ENCODE peak calls at places on chromosomes 1 and 21, in five cellular contexts. One of them, this sample, is unnamed.

GRCh38 chr1:24506706-24507422 is 4.2 kb downstream of the RCAN3 start:
- DNase-seq in right lobe of liver: no peak
- DNase-seq in AG04449: no peak
- DNase-seq in MM.1S: no peak
- DNase-seq in thoracic aorta: no peak
- DNase-seq in this sample: no peak

GRCh38 chr1:153678519-153679336 is at the start of gene NPR1:
- DNase-seq in right lobe of liver: no peak
- DNase-seq in AG04449: no peak
- DNase-seq in MM.1S: no peak
- DNase-seq in thoracic aorta: peak; percentile 35
- DNase-seq in this sample: no peak

GRCh38 chr1:171814692-171815091 is 26.6 kb upstream of the DNM3 start:
- DNase-seq in right lobe of liver: no peak
- DNase-seq in AG04449: peak; percentile 47
- DNase-seq in MM.1S: no peak
- DNase-seq in thoracic aorta: no peak
- DNase-seq in this sample: peak; percentile 40

GRCh38 chr1:212902054-212902453 is 44.0 kb downstream of the FLVCR1 start:
- DNase-seq in right lobe of liver: no peak
- DNase-seq in AG04449: no peak
- DNase-seq in MM.1S: no peak
- DNase-seq in thoracic aorta: no peak
- DNase-seq in this sample: no peak

GRCh38 chr1:5992814-5993552 is 758 bp upstream of the NPHP4 start:
- DNase-seq in right lobe of liver: no peak
- DNase-seq in AG04449: no peak
- DNase-seq in MM.1S: peak; percentile 21
- DNase-seq in thoracic aorta: no peak
- DNase-seq in this sample: no peak

GRCh38 chr1:94743866-94744265 is 76.3 kb upstream of the SLC44A3 start:
- DNase-seq in right lobe of liver: no peak
- DNase-seq in AG04449: no peak
- DNase-seq in MM.1S: no peak
- DNase-seq in thoracic aorta: no peak
- DNase-seq in this sample: peak; percentile 91

GRCh38 chr1:41485605-41486004 is 1.1 kb upstream of the EDN2 start:
- DNase-seq in right lobe of liver: no peak
- DNase-seq in AG04449: peak; percentile 44
- DNase-seq in MM.1S: no peak
- DNase-seq in thoracic aorta: no peak
- DNase-seq in this sample: no peak

GRCh38 chr1:233518344-233518743 is 95.6 kb upstream of the KCNK1 start:
- DNase-seq in right lobe of liver: no peak
- DNase-seq in AG04449: no peak
- DNase-seq in MM.1S: peak; percentile 69
- DNase-seq in thoracic aorta: no peak
- DNase-seq in this sample: peak; percentile 14

GRCh38 chr1:83857705-83858104 is 141.2 kb downstream of the TTLL7 start:
- DNase-seq in right lobe of liver: no peak
- DNase-seq in AG04449: no peak
- DNase-seq in MM.1S: no peak
- DNase-seq in thoracic aorta: no peak
- DNase-seq in this sample: no peak

GRCh38 chr1:204863024-204863423 is 7.6 kb upstream of the NFASC start:
- DNase-seq in right lobe of liver: no peak
- DNase-seq in AG04449: no peak
- DNase-seq in MM.1S: no peak
- DNase-seq in thoracic aorta: no peak
- DNase-seq in this sample: no peak

GRCh38 chr1:57325117-57325516 is 98.7 kb downstream of the DAB1 start:
- DNase-seq in right lobe of liver: peak; percentile 85
- DNase-seq in AG04449: no peak
- DNase-seq in MM.1S: no peak
- DNase-seq in thoracic aorta: no peak
- DNase-seq in this sample: no peak

GRCh38 chr1:234862944-234863515 is 253.1 kb upstream of the IRF2BP2 start:
- DNase-seq in right lobe of liver: peak; percentile 74
- DNase-seq in AG04449: no peak
- DNase-seq in MM.1S: no peak
- DNase-seq in thoracic aorta: peak; percentile 56
- DNase-seq in this sample: peak; percentile 41

GRCh38 chr1:43306688-43307457 is 6.1 kb downstream of the TIE1 start:
- DNase-seq in right lobe of liver: no peak
- DNase-seq in AG04449: no peak
- DNase-seq in MM.1S: no peak
- DNase-seq in thoracic aorta: no peak
- DNase-seq in this sample: no peak

GRCh38 chr1:49630156-49630555 is 393.6 kb downstream of the AGBL4 start:
- DNase-seq in right lobe of liver: no peak
- DNase-seq in AG04449: no peak
- DNase-seq in MM.1S: no peak
- DNase-seq in thoracic aorta: no peak
- DNase-seq in this sample: no peak

GRCh38 chr1:229412056-229412455 is 21.8 kb downstream of the ACTA1 start:
- DNase-seq in right lobe of liver: no peak
- DNase-seq in AG04449: no peak
- DNase-seq in MM.1S: no peak
- DNase-seq in thoracic aorta: no peak
- DNase-seq in this sample: no peak

GRCh38 chr1:214072758-214073157 is 85.0 kb downstream of the PROX1 start:
- DNase-seq in right lobe of liver: no peak
- DNase-seq in AG04449: no peak
- DNase-seq in MM.1S: no peak
- DNase-seq in thoracic aorta: no peak
- DNase-seq in this sample: no peak

GRCh38 chr1:244137725-244138124 is 86.6 kb downstream of the ZBTB18 start:
- DNase-seq in right lobe of liver: no peak
- DNase-seq in AG04449: peak; percentile 23
- DNase-seq in MM.1S: no peak
- DNase-seq in thoracic aorta: no peak
- DNase-seq in this sample: no peak

GRCh38 chr21:31012133-31013089 is 25.9 kb downstream of the KRTAP19-8 start:
- DNase-seq in right lobe of liver: no peak
- DNase-seq in AG04449: no peak
- DNase-seq in MM.1S: peak; percentile 25
- DNase-seq in thoracic aorta: no peak
- DNase-seq in this sample: no peak

GRCh38 chr1:226417830-226418546 is 10.1 kb upstream of the PARP1 start:
- DNase-seq in right lobe of liver: no peak
- DNase-seq in AG04449: no peak
- DNase-seq in MM.1S: no peak
- DNase-seq in thoracic aorta: no peak
- DNase-seq in this sample: no peak

GRCh38 chr1:61452354-61452990 is 272.5 kb downstream of the TM2D1 start:
- DNase-seq in right lobe of liver: no peak
- DNase-seq in AG04449: no peak
- DNase-seq in MM.1S: peak; percentile 83
- DNase-seq in thoracic aorta: no peak
- DNase-seq in this sample: no peak

GRCh38 chr1:204744102-204744501 is 58.6 kb upstream of the LRRN2 start:
- DNase-seq in right lobe of liver: no peak
- DNase-seq in AG04449: no peak
- DNase-seq in MM.1S: no peak
- DNase-seq in thoracic aorta: no peak
- DNase-seq in this sample: no peak

GRCh38 chr1:173297798-173298391 is 90.8 kb upstream of the TNFSF4 start:
- DNase-seq in right lobe of liver: no peak
- DNase-seq in AG04449: no peak
- DNase-seq in MM.1S: no peak
- DNase-seq in thoracic aorta: no peak
- DNase-seq in this sample: no peak

GRCh38 chr1:45297604-45298356 is 28.9 kb upstream of the HPDL start:
- DNase-seq in right lobe of liver: no peak
- DNase-seq in AG04449: no peak
- DNase-seq in MM.1S: no peak
- DNase-seq in thoracic aorta: no peak
- DNase-seq in this sample: no peak

GRCh38 chr1:1170891-1171550 is 2.7 kb upstream of the TTLL10 start:
- DNase-seq in right lobe of liver: peak; percentile 39
- DNase-seq in AG04449: no peak
- DNase-seq in MM.1S: no peak
- DNase-seq in thoracic aorta: no peak
- DNase-seq in this sample: no peak

GRCh38 chr1:29629401-29629800 is 393.1 kb downstream of the PTPRU start:
- DNase-seq in right lobe of liver: no peak
- DNase-seq in AG04449: no peak
- DNase-seq in MM.1S: no peak
- DNase-seq in thoracic aorta: no peak
- DNase-seq in this sample: no peak

GRCh38 chr21:15421521-15421920 is 308.3 kb upstream of the USP25 start:
- DNase-seq in right lobe of liver: peak; percentile 52
- DNase-seq in AG04449: no peak
- DNase-seq in MM.1S: no peak
- DNase-seq in thoracic aorta: no peak
- DNase-seq in this sample: no peak

GRCh38 chr1:94935476-94935875 is 8.6 kb upstream of the CNN3 start:
- DNase-seq in right lobe of liver: no peak
- DNase-seq in AG04449: no peak
- DNase-seq in MM.1S: no peak
- DNase-seq in thoracic aorta: no peak
- DNase-seq in this sample: no peak

GRCh38 chr1:216888721-216889120 is 165.5 kb upstream of the ESRRG start:
- DNase-seq in right lobe of liver: no peak
- DNase-seq in AG04449: no peak
- DNase-seq in MM.1S: no peak
- DNase-seq in thoracic aorta: no peak
- DNase-seq in this sample: no peak

GRCh38 chr1:17636612-17637011 is 97.1 kb downstream of the ARHGEF10L start:
- DNase-seq in right lobe of liver: no peak
- DNase-seq in AG04449: no peak
- DNase-seq in MM.1S: no peak
- DNase-seq in thoracic aorta: no peak
- DNase-seq in this sample: no peak

GRCh38 chr1:21510113-21510493 is 880 bp downstream of the ALPL start:
- DNase-seq in right lobe of liver: no peak
- DNase-seq in AG04449: no peak
- DNase-seq in MM.1S: no peak
- DNase-seq in thoracic aorta: no peak
- DNase-seq in this sample: no peak
- TF ChIP-seq CTCF in right lobe of liver: no peak
- TF ChIP-seq CTCF in AG04449: no peak
- TF ChIP-seq CTCF in MM.1S: no peak
- TF ChIP-seq CTCF in thoracic aorta: no peak
- TF ChIP-seq CTCF in this sample: no peak

GRCh38 chr1:8913457-8913856 is 32.2 kb upstream of the CA6 start:
- DNase-seq in right lobe of liver: no peak
- DNase-seq in AG04449: no peak
- DNase-seq in MM.1S: no peak
- DNase-seq in thoracic aorta: no peak
- DNase-seq in this sample: no peak

GRCh38 chr1:8908388-8909151 is 30.1 kb upstream of the ENO1 start:
- DNase-seq in right lobe of liver: no peak
- DNase-seq in AG04449: no peak
- DNase-seq in MM.1S: no peak
- DNase-seq in thoracic aorta: no peak
- DNase-seq in this sample: no peak

GRCh38 chr1:8911416-8912309 is 33.2 kb upstream of the ENO1 start:
- DNase-seq in right lobe of liver: no peak
- DNase-seq in AG04449: no peak
- DNase-seq in MM.1S: no peak
- DNase-seq in thoracic aorta: no peak
- DNase-seq in this sample: no peak

GRCh38 chr1:8910914-8911313 is 32.4 kb upstream of the ENO1 start:
- DNase-seq in right lobe of liver: no peak
- DNase-seq in AG04449: no peak
- DNase-seq in MM.1S: no peak
- DNase-seq in thoracic aorta: no peak
- DNase-seq in this sample: no peak

GRCh38 chr1:8910331-8910730 is 31.8 kb upstream of the ENO1 start:
- DNase-seq in right lobe of liver: no peak
- DNase-seq in AG04449: no peak
- DNase-seq in MM.1S: no peak
- DNase-seq in thoracic aorta: no peak
- DNase-seq in this sample: no peak
- H3K4me3 ChIP-seq in right lobe of liver: no peak overlapping the region
- H3K4me3 ChIP-seq in AG04449: no peak overlapping the region
- H3K4me3 ChIP-seq in MM.1S: no peak overlapping the region
- H3K4me3 ChIP-seq in thoracic aorta: no peak overlapping the region
- H3K4me3 ChIP-seq in this sample: no peak overlapping the region

GRCh38 chr1:167128261-167129227 is 34.7 kb downstream of the STYXL2 start:
- DNase-seq in right lobe of liver: no peak
- DNase-seq in AG04449: no peak
- DNase-seq in MM.1S: no peak
- DNase-seq in thoracic aorta: no peak
- DNase-seq in this sample: no peak
- TF ChIP-seq CTCF in right lobe of liver: no peak
- TF ChIP-seq CTCF in AG04449: no peak
- TF ChIP-seq CTCF in MM.1S: no peak
- TF ChIP-seq CTCF in thoracic aorta: no peak
- TF ChIP-seq CTCF in this sample: no peak

GRCh38 chr1:87497804-87498203 is 169.1 kb downstream of the LMO4 start:
- DNase-seq in right lobe of liver: no peak
- DNase-seq in AG04449: no peak
- DNase-seq in MM.1S: no peak
- DNase-seq in thoracic aorta: no peak
- DNase-seq in this sample: no peak

GRCh38 chr1:87495147-87495546 is 166.5 kb downstream of the LMO4 start:
- DNase-seq in right lobe of liver: no peak
- DNase-seq in AG04449: no peak
- DNase-seq in MM.1S: peak; percentile 36
- DNase-seq in thoracic aorta: no peak
- DNase-seq in this sample: no peak

GRCh38 chr1:87501738-87502137 is 173.1 kb downstream of the LMO4 start:
- DNase-seq in right lobe of liver: no peak
- DNase-seq in AG04449: no peak
- DNase-seq in MM.1S: no peak
- DNase-seq in thoracic aorta: no peak
- DNase-seq in this sample: no peak

GRCh38 chr1:87495870-87496269 is 167.2 kb downstream of the LMO4 start:
- DNase-seq in right lobe of liver: no peak
- DNase-seq in AG04449: no peak
- DNase-seq in MM.1S: no peak
- DNase-seq in thoracic aorta: no peak
- DNase-seq in this sample: no peak
- H3K4me3 ChIP-seq in right lobe of liver: no peak overlapping the region
- H3K4me3 ChIP-seq in AG04449: no peak overlapping the region
- H3K4me3 ChIP-seq in MM.1S: no peak overlapping the region
- H3K4me3 ChIP-seq in thoracic aorta: peak overlapping the region; percentile 67
- H3K4me3 ChIP-seq in this sample: no peak overlapping the region

GRCh38 chr1:247147781-247148180 is 24.0 kb downstream of the ZNF124 start:
- DNase-seq in right lobe of liver: no peak
- DNase-seq in AG04449: no peak
- DNase-seq in MM.1S: peak; percentile 23
- DNase-seq in thoracic aorta: no peak
- DNase-seq in this sample: no peak

GRCh38 chr1:247145279-247145678 is 26.5 kb downstream of the ZNF124 start:
- DNase-seq in right lobe of liver: no peak
- DNase-seq in AG04449: no peak
- DNase-seq in MM.1S: no peak
- DNase-seq in thoracic aorta: no peak
- DNase-seq in this sample: no peak

GRCh38 chr1:247146671-247147070 is 25.1 kb downstream of the ZNF124 start:
- DNase-seq in right lobe of liver: no peak
- DNase-seq in AG04449: no peak
- DNase-seq in MM.1S: no peak
- DNase-seq in thoracic aorta: no peak
- DNase-seq in this sample: no peak
- TF ChIP-seq CTCF in right lobe of liver: no peak
- TF ChIP-seq CTCF in AG04449: no peak
- TF ChIP-seq CTCF in MM.1S: peak; percentile 21
- TF ChIP-seq CTCF in thoracic aorta: no peak
- TF ChIP-seq CTCF in this sample: peak; percentile 10

GRCh38 chr1:231160851-231161710 is 777 bp upstream of the TRIM67 start:
- DNase-seq in right lobe of liver: no peak
- DNase-seq in AG04449: no peak
- DNase-seq in MM.1S: no peak
- DNase-seq in thoracic aorta: no peak
- DNase-seq in this sample: no peak
- H3K4me3 ChIP-seq in right lobe of liver: peak overlapping the region; percentile 7
- H3K4me3 ChIP-seq in AG04449: peak overlapping the region; percentile 44
- H3K4me3 ChIP-seq in MM.1S: no peak overlapping the region
- H3K4me3 ChIP-seq in thoracic aorta: peak overlapping the region; percentile 65
- H3K4me3 ChIP-seq in this sample: no peak overlapping the region

This sample was measured in HFF-Myc.